ENCODE peak calls at places on chromosomes 4 and X, in eight cellular contexts. J is right lobe of liver; V is stomach; K is CD4-positive, alpha-beta memory T cell; H is A549; L is cardiac muscle cell; R is heart left ventricle; T is spleen. Q is an unnamed sample.

GRCh38 chrX:41781500-41781899 is 57.5 kb downstream of the GPR82 start:
- DNase-seq in J (no peak), V (no peak), K (peak; percentile 38), H (peak; percentile 53), L (peak; percentile 49), R (no peak), T (no peak), Q (peak; percentile 17)

GRCh38 chr4:24930136-24930535 is 17.3 kb upstream of the CCDC149 start:
- DNase-seq in J (no peak), V (no peak), K (no peak), H (no peak), L (no peak), R (no peak), T (no peak), Q (no peak)

GRCh38 chr4:76654796-76655195 is 219.8 kb downstream of the SHROOM3 start:
- DNase-seq in J (no peak), V (no peak), K (no peak), H (no peak), L (no peak), R (no peak), T (no peak), Q (no peak)

GRCh38 chrX:103999234-103999633 is 14.3 kb downstream of the H2BW1 start:
- DNase-seq in J (no peak), V (no peak), K (no peak), H (no peak), L (no peak), R (no peak), T (no peak), Q (no peak)

GRCh38 chr4:94827481-94828110 is 69.8 kb downstream of the BMPR1B start:
- DNase-seq in J (no peak), V (no peak), K (no peak), H (peak; percentile 74), L (peak; percentile 54), R (no peak), T (no peak), Q (no peak)

GRCh38 chr4:141684785-141685184 is 48.4 kb downstream of the IL15 start:
- DNase-seq in J (no peak), V (no peak), K (no peak), H (no peak), L (no peak), R (no peak), T (no peak), Q (no peak)

GRCh38 chr4:42605264-42605663 is 51.6 kb downstream of the ATP8A1 start:
- DNase-seq in J (no peak), V (no peak), K (no peak), H (no peak), L (no peak), R (no peak), T (no peak), Q (no peak)

GRCh38 chrX:48531359-48531954 is 8.1 kb upstream of the TBC1D25 start:
- DNase-seq in J (no peak), V (no peak), K (peak; percentile 7), H (peak; percentile 70), L (peak; percentile 75), R (no peak), T (no peak), Q (no peak)

GRCh38 chrX:53483838-53484420 is 49.8 kb upstream of the HSD17B10 start:
- DNase-seq in J (no peak), V (no peak), K (no peak), H (no peak), L (peak; percentile 5), R (no peak), T (no peak), Q (no peak)

GRCh38 chrX:141733371-141733770 is 34.8 kb upstream of the SPANXD start:
- DNase-seq in J (no peak), V (no peak), K (no peak), H (no peak), L (no peak), R (no peak), T (no peak), Q (no peak)

GRCh38 chr4:112185740-112186670 is 40.8 kb downstream of the FAM241A start:
- DNase-seq in J (no peak), V (no peak), K (no peak), H (no peak), L (peak; percentile 62), R (no peak), T (no peak), Q (no peak)

GRCh38 chr4:94410678-94411206 is 41.0 kb upstream of the PDLIM5 start:
- DNase-seq in J (peak; percentile 89), V (no peak), K (no peak), H (peak; percentile 95), L (peak; percentile 96), R (peak; percentile 54), T (no peak), Q (no peak)

GRCh38 chr4:145083891-145084640 is 13.9 kb downstream of the ANAPC10 start:
- DNase-seq in J (no peak), V (no peak), K (no peak), H (no peak), L (no peak), R (no peak), T (no peak), Q (no peak)

GRCh38 chr4:143207555-143207954 is 22.8 kb downstream of the USP38 start:
- DNase-seq in J (no peak), V (no peak), K (no peak), H (peak; percentile 26), L (peak; percentile 45), R (no peak), T (no peak), Q (no peak)

GRCh38 chrX:1576201-1577101 is 15.0 kb upstream of the AKAP17A start:
- DNase-seq in J (peak; percentile 4), V (peak; percentile 5), K (peak; percentile 46), H (no peak), L (no peak), R (no peak), T (no peak), Q (peak; percentile 31)
- H3K27ac ChIP-seq in J (no peak overlapping the region), V (no peak overlapping the region), K (peak overlapping the region; percentile 28), H (no peak overlapping the region), L (no peak overlapping the region), R (no peak overlapping the region), T (peak overlapping the region; percentile 55), Q (no peak overlapping the region)

DNA sequence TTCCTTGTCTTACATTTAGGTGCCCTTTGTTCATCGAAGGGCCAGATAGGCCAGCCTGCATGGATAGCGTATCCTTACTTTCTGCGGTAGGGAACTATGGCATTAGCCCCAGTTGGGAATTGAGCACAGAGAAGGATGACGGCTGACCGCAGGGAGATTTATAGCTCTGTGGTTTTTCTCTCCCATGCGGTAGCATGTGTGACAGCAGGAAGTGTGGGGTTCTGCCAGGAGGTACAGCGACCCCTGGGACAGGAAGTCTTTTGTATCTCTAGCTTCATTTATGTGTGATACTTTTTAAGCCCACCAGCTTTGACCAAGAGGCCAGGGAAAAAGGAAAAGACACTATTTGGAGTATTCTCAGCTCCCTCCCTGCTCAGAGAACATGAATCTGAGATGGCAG is 33.1 kb downstream of the GAB3 start:
- DNase-seq in J (no peak), V (no peak), K (no peak), H (no peak), L (peak; percentile 72), R (no peak), T (no peak), Q (peak; percentile 40)
- H3K27ac ChIP-seq in J (peak overlapping the region; percentile 8), V (peak overlapping the region; percentile 45), K (peak overlapping the region; percentile 68), H (no peak overlapping the region), L (no peak overlapping the region), R (no peak overlapping the region), T (peak overlapping the region; percentile 84), Q (peak overlapping the region; percentile 70)

DNA sequence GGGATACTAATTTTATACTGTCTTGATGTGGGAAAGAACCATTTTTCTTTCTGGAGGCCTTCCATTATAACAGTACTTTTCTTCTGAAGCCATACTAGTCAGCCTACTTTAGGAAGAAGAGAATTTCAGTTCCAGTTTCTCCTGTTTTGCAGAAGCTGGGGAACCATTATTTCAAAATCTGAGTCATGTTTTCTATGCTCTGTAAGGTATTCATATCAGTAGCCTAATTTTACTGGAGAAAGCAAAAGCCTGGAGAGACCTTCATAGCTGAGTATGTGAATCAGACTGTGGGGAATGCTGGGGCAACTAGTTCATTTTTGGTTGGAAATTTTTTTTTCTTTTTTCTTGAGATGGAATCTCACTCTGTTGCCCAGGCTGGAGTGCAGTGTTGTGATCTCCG is 22.4 kb downstream of the AFF1 start:
- DNase-seq in J (no peak), V (no peak), K (no peak), H (no peak), L (peak; percentile 63), R (no peak), T (no peak), Q (no peak)
- H3K27ac ChIP-seq in J (no peak overlapping the region), V (peak overlapping the region; percentile 2), K (no peak overlapping the region), H (no peak overlapping the region), L (no peak overlapping the region), R (no peak overlapping the region), T (peak overlapping the region; percentile 25), Q (no peak overlapping the region)

GRCh38 chrX:1661048-1661921 is 46.4 kb downstream of the ASMT start:
- DNase-seq in J (peak; percentile 64), V (peak; percentile 46), K (peak; percentile 86), H (peak; percentile 56), L (no peak), R (peak; percentile 17), T (peak; percentile 94), Q (no peak)
- H3K27ac ChIP-seq in J (no peak overlapping the region), V (peak overlapping the region; percentile 57), K (peak overlapping the region; percentile 68), H (no peak overlapping the region), L (no peak overlapping the region), R (no peak overlapping the region), T (peak overlapping the region; percentile 92), Q (peak overlapping the region; percentile 85)

DNA sequence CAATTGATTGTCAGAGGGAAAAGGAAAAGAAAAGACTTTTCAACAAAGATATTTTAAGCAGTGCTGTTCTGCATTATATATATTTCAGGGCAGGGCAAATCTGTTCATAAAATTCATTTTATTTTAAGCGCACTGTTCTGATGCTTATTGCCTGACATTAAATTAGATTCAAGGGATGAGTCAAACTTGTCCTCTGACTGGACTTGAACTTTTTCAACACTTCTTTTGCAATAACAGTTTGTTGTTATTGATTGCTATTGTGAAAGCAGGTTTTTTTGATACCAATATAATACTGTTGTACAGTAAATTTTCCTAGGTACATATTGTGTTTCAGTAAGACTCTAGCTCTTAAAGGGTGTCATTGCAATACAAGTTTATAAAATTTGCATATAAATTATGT is 481.3 kb downstream of the NAF1 start:
- DNase-seq in J (no peak), V (no peak), K (no peak), H (no peak), L (no peak), R (no peak), T (no peak), Q (no peak)
- H3K27ac ChIP-seq in J (no peak overlapping the region), V (no peak overlapping the region), K (no peak overlapping the region), H (no peak overlapping the region), L (no peak overlapping the region), R (no peak overlapping the region), T (no peak overlapping the region), Q (no peak overlapping the region)

DNA sequence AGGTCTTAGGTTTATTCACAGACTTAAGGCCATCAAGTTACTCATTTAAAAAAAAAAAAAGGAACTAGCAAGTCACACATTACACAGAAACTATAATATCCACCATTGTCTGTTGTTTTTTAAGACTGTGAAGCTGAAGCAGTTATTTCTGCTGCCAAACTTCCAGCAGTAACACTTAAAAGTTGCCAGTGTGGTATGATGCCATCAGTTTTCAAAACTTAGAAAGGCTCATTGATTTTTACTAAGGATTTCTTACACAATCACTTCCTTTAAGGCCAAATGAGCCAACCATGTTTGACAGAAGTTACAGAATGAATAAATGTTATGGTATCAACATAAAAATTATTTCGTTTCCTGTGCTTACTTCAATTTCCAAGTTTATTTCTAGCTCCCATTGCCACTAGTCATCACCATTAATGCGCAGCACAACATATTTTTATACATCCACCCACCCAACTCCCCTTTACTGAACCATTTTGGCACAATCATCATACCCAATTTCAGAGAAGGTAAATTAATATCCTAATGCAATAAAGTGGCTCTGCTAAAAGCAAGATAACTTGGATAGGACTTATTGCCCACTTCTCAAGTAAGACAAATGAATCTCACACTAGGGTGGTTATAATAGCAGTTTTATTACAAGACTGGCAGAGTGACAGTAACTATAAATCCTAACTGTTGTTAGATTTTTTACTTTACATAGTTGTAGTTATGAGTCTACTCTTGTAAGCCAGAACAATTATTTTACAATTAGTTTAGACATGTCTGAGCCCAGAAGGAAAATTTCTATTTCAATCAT is 13.1 kb downstream of the PDGFC start:
- DNase-seq in J (no peak), V (no peak), K (no peak), H (no peak), L (peak; percentile 41), R (no peak), T (no peak), Q (no peak)
- H3K27ac ChIP-seq in J (no peak overlapping the region), V (peak overlapping the region; percentile 51), K (no peak overlapping the region), H (no peak overlapping the region), L (no peak overlapping the region), R (no peak overlapping the region), T (peak overlapping the region; percentile 18), Q (no peak overlapping the region)